ENCODE peak calls at places on chromosomes 5 and 9, in four cellular contexts. S, Z, H and T are unnamed samples.

GRCh38 chr9:89676281-89676680 is 71.5 kb downstream of the GADD45G start:
- DNase-seq in S (no peak), Z (no peak), H (no peak), T (no peak)

GRCh38 chr5:115396698-115397097 is 100.2 kb upstream of the CCDC112 start:
- DNase-seq in S (no peak), Z (no peak), H (no peak), T (no peak)

GRCh38 chr5:138666226-138666742 is 86.9 kb upstream of the CTNNA1 start:
- DNase-seq in S (no peak), Z (no peak), H (no peak), T (no peak)

GRCh38 chr5:373710-374602 is 52.4 kb downstream of the AHRR start:
- DNase-seq in S (no peak), Z (no peak), H (no peak), T (peak; percentile 85)

GRCh38 chr9:14529629-14530028 is 163.6 kb downstream of the ZDHHC21 start:
- DNase-seq in S (no peak), Z (no peak), H (no peak), T (no peak)

GRCh38 chr5:132782101-132782500 is 5.1 kb upstream of the SEPTIN8 start:
- DNase-seq in S (no peak), Z (no peak), H (no peak), T (no peak)

GRCh38 chr9:20208156-20208555 is 414.1 kb downstream of the MLLT3 start:
- DNase-seq in S (no peak), Z (no peak), H (no peak), T (no peak)

GRCh38 chr9:31519011-31519410 is 865.4 kb upstream of the ACO1 start:
- DNase-seq in S (peak; percentile 21), Z (no peak), H (peak; percentile 5), T (no peak)

GRCh38 chr9:136093995-136094881 is 851 bp downstream of the NACC2 start:
- DNase-seq in S (no peak), Z (peak; percentile 86), H (peak; percentile 72), T (peak; percentile 56)

GRCh38 chr5:11172484-11172883 is 411.4 kb upstream of the DAP start:
- DNase-seq in S (no peak), Z (no peak), H (no peak), T (no peak)

GRCh38 chr5:115415143-115415491 is 118.7 kb upstream of the CCDC112 start:
- DNase-seq in S (no peak), Z (no peak), H (peak; percentile 39), T (no peak)

GRCh38 chr5:124560370-124560769 is 186.1 kb downstream of the ZNF608 start:
- DNase-seq in S (no peak), Z (no peak), H (no peak), T (no peak)

GRCh38 chr5:139671096-139671841 is 23.1 kb downstream of the CXXC5 start:
- DNase-seq in S (no peak), Z (no peak), H (no peak), T (no peak)

GRCh38 chr5:139246394-139246793 is 47.1 kb upstream of the MATR3 start:
- DNase-seq in S (no peak), Z (peak; percentile 51), H (no peak), T (no peak)

GRCh38 chr5:171826132-171826531 is 40.5 kb downstream of the SMIM23 start:
- DNase-seq in S (no peak), Z (no peak), H (no peak), T (no peak)
- TF ChIP-seq BHLHE40 in S (no peak), Z (no peak), H (no peak), T (no peak)

DNA sequence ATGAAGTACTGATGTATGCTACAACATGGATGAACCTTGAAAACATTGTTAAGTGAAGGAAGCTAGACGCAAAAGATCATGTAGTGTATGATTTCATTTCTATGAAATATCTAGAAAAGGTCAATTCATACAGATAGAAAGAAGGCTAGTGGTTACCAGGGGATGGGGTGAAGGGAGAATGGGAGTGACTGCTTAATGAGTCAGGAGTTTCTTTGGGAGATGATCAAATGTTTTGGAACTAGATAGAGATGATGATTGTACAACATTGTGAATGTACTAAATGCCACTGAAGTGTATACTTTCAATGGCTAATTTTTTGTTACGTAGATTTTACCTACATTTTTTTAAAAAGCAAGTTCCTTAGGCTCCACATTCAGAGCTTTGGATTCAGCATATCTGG is 14.9 kb upstream of the DELE1 start:
- DNase-seq in S (no peak), Z (no peak), H (no peak), T (no peak)
- TF ChIP-seq SP1 in S (no peak), Z (no peak), H (no peak), T (no peak)

DNA sequence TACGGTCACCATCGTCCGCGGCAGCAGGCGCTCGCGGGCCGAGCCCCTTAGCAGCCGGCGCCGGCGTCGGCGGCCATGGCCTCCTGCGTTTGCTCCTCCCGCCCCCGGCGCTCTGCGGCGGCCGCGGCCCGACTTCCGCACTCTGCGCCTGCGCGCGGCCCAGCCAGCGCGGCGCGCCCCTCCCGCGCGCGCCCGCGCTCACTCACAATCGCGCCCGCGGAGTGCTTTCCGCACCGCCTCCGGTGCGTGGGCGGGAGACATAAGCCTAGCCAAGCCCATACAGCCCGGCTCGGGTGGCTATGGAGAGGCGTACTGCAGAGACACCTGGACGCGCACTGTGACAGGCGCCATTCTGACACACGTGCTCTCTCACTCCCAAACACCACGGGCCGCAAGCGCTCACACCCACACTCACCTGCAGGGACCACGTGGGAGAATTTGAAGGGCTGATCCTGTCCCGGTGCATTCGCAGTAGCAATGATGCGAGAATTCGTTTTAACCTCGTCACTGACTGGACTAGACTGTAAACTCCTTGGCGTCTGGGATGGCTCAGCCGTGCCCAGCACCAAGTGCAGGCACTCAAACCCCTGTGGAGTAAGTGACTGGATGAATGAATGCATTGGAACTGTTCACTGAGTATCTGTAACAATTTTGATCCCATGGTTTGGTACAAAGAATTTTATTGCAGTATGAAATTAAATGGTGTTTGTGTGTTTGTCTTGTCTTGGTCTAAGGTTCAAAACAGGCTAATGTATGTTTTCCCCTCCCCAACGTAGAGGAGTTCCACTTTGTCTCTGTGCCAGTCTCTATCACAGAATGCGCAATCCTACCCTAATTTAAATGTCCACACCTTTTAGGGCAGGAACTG is at the start of gene RNF145:
- DNase-seq in S (peak; percentile 62), Z (peak; percentile 90), H (peak; percentile 58), T (peak; percentile 84)
- TF ChIP-seq BHLHE40 in S (peak; percentile 94), Z (peak; percentile 86), H (peak; percentile 70), T (no peak)

GRCh38 chr9:97038551-97038908 is 412 bp downstream of the CTSV start:
- DNase-seq in S (no peak), Z (no peak), H (no peak), T (no peak)
- TF ChIP-seq SP1 in S (no peak), Z (no peak), H (no peak), T (no peak)

DNA sequence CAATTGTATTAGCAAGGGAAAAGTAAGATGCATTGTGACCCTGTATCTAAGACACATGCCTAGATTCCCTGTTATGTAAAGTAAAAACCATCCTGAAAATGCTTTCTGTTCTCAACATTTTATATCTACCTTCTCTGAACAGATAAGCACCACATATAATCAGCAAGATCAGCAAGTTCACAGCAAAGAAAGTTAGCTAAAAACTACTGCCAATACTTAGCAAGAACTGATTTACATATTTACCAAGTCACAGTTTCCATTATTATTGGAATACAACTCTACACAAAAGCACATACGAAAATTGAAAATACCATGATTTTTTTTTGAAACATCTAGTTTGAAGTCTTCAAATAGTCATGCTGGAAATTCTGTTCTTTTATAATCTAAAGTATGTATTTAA is 1118.1 kb downstream of the TAF11L14 start:
- DNase-seq in S (no peak), Z (no peak), H (no peak), T (no peak)
- TF ChIP-seq BHLHE40 in S (no peak), Z (no peak), H (no peak), T (no peak)

DNA sequence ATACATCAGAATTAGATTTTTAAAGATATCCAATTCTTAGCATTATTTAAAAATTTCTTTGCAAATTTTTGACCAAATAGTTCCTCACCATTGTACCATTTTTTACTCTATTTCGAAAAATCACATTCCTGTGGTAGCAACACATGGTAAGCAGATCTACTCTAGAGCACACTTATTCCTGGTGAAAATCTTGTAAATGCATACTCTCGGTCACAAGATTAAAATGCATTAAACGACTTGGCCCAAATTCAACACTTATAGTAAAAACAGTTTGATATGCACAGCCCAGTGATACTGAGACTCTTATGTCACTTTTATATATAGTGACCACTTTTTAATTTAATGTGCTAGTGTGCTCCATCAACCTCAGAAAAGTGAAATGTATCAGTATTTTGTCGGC is 208.8 kb upstream of the TARS1 start:
- DNase-seq in S (no peak), Z (no peak), H (no peak), T (no peak)
- TF ChIP-seq SP1 in S (no peak), Z (no peak), H (no peak), T (no peak)